ENCODE peak calls at places on chromosomes 11 and 22, in ten cellular contexts. Q is transverse colon, S is IMR-90, P is uterus, C is NB4, D is breast epithelium, U is tibial nerve, X is adrenal gland, O is A549, K is HCT116. Z is an unnamed sample.

GRCh38 chr22:29664731-29665130 is 55.1 kb upstream of the CABP7 start:
- DNase-seq in Q (no peak), S (peak; percentile 40), P (no peak), C (no peak), D (peak; percentile 26), U (no peak), X (no peak), O (no peak), K (no peak), Z (no peak)

GRCh38 chr11:100434821-100435641 is 252.1 kb upstream of the ARHGAP42 start:
- DNase-seq in Q (no peak), S (no peak), P (no peak), C (no peak), D (no peak), U (no peak), X (no peak), O (no peak), K (no peak), Z (no peak)

GRCh38 chr11:126494831-126495230 is 139.3 kb downstream of the ST3GAL4 start:
- DNase-seq in Q (no peak), S (no peak), P (no peak), C (no peak), D (no peak), U (no peak), X (no peak), O (no peak), K (no peak), Z (no peak)

GRCh38 chr11:119434531-119435330 is 11.8 kb upstream of the THY1 start:
- DNase-seq in Q (no peak), S (no peak), P (no peak), C (no peak), D (no peak), U (no peak), X (no peak), O (no peak), K (no peak), Z (no peak)

GRCh38 chr11:117259417-117259816 is 26.9 kb downstream of the RNF214 start:
- DNase-seq in Q (no peak), S (peak; percentile 79), P (no peak), C (no peak), D (no peak), U (no peak), X (no peak), O (no peak), K (no peak), Z (no peak)

GRCh38 chr11:35997908-35998307 is 54.0 kb downstream of the LDLRAD3 start:
- DNase-seq in Q (no peak), S (no peak), P (no peak), C (no peak), D (no peak), U (no peak), X (no peak), O (no peak), K (no peak), Z (no peak)

GRCh38 chr11:79971255-79971654 is 530.4 kb upstream of the TENM4 start:
- DNase-seq in Q (no peak), S (no peak), P (no peak), C (no peak), D (no peak), U (no peak), X (no peak), O (no peak), K (no peak), Z (no peak)

GRCh38 chr11:35541621-35542375 is 16.4 kb upstream of the PAMR1 start:
- DNase-seq in Q (peak; percentile 16), S (peak; percentile 93), P (peak; percentile 92), C (no peak), D (peak; percentile 61), U (peak; percentile 43), X (peak; percentile 88), O (peak; percentile 23), K (no peak), Z (no peak)

GRCh38 chr22:37633693-37634504 is 5.6 kb upstream of the SH3BP1 start:
- DNase-seq in Q (peak; percentile 84), S (peak; percentile 92), P (peak; percentile 90), C (peak; percentile 99), D (no peak), U (peak; percentile 74), X (peak; percentile 87), O (no peak), K (no peak), Z (peak; percentile 71)

GRCh38 chr22:37635157-37635556 is 4.3 kb upstream of the SH3BP1 start:
- DNase-seq in Q (no peak), S (no peak), P (no peak), C (no peak), D (no peak), U (no peak), X (no peak), O (no peak), K (no peak), Z (no peak)

GRCh38 chr22:37636186-37636948 is 3.1 kb upstream of the SH3BP1 start:
- DNase-seq in Q (peak; percentile 51), S (peak; percentile 75), P (no peak), C (peak; percentile 90), D (no peak), U (no peak), X (no peak), O (no peak), K (no peak), Z (no peak)

GRCh38 chr22:37633082-37633692 is 6.3 kb upstream of the SH3BP1 start:
- DNase-seq in Q (peak; percentile 54), S (no peak), P (no peak), C (peak; percentile 62), D (no peak), U (no peak), X (no peak), O (no peak), K (no peak), Z (no peak)

DNA sequence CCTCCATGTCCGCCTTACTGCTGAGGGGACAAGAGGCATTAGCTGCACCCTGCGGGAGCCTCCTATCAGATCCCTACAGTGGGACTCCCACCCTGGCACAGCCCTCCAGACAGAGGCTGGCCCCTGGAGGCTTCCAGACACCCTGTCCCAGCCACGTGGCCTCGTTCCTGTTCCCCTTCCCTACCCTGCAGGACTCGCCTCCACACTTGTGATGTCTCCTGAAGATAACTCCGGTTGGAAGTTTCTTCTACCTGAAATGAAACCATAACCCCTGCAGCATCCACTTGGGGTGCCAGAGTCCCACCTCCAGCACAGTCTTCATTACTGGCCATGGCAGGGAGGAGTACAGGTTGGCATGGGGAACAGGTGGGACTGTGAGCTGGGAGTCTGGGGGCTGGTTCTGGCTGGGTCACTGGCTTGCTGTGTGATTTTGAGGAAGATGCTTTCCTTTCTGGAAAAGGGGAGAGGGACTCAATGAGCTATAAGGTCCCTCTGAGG is 4.9 kb upstream of the SH3BP1 start:
- DNase-seq in Q (no peak), S (no peak), P (no peak), C (no peak), D (no peak), U (no peak), X (no peak), O (no peak), K (no peak), Z (no peak)
- TF ChIP-seq POLR2A in Q (no peak), S (no peak), P (no peak), C (no peak), D (no peak), U (no peak), X (no peak), O (no peak), K (no peak), Z (no peak)

DNA sequence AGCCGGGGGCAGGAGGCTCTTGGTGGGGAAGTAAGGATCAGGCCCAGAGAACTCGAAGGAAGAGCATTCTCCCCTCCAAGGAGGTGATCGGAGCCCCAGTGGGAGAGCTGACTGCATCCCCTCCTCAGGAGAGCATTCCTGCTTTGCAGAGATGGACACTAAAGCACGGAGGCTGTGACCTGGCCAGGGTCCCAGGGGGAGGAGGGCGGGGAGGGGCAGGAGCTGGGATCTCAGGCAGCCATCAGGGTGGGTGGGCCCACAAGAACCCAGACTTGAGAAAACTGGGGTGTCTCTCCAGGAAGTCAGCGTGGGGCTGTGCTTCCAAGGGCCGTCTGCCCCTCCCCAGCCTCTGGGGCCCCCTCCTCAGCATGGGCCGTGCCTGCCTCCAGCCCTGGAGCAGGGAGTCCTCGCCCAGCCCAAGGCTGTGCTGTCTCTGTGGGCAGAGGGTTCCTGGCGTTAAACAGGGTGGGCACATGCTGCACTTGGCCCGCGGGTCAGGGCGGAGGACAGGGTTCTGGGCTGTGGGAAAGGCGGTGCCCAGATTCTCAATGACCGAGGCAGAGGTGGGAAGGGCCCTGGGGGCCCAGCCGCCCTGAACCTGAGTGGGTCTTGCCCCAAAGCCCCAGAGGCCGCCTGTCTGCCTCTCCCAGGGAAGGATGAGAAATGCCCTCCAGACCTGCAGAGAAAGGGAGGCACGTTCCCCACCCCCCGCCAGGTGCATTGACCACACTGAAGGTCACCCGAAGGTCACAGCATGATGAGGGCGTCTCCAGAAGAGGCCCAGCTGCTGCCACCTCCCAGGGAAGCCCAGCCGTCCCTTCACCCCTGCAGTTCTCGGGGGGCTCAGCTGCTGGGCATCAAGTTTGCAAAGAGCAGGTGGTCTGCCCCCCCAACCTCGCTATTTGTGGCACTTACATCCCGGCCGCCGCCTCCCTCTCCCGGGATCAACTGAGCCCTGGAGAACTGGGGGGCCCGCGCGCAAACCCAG is 643 bp downstream of the CEND1 start:
- DNase-seq in Q (no peak), S (no peak), P (no peak), C (no peak), D (no peak), U (no peak), X (no peak), O (no peak), K (no peak), Z (no peak)
- TF ChIP-seq POLR2A in Q (no peak), S (no peak), P (no peak), C (no peak), D (no peak), U (no peak), X (no peak), O (no peak), K (no peak), Z (no peak)

GRCh38 chr11:110093407-110094297 is 460 bp downstream of the ZC3H12C start:
- DNase-seq in Q (peak; percentile 61), S (peak; percentile 51), P (peak; percentile 67), C (peak; percentile 24), D (no peak), U (peak; percentile 41), X (peak; percentile 49), O (peak; percentile 59), K (peak; percentile 15), Z (no peak)
- TF ChIP-seq POLR2A in Q (no peak), S (peak; percentile 44), P (no peak), C (no peak), D (no peak), U (no peak), X (peak; percentile 35), O (no peak), K (no peak), Z (no peak)

DNA sequence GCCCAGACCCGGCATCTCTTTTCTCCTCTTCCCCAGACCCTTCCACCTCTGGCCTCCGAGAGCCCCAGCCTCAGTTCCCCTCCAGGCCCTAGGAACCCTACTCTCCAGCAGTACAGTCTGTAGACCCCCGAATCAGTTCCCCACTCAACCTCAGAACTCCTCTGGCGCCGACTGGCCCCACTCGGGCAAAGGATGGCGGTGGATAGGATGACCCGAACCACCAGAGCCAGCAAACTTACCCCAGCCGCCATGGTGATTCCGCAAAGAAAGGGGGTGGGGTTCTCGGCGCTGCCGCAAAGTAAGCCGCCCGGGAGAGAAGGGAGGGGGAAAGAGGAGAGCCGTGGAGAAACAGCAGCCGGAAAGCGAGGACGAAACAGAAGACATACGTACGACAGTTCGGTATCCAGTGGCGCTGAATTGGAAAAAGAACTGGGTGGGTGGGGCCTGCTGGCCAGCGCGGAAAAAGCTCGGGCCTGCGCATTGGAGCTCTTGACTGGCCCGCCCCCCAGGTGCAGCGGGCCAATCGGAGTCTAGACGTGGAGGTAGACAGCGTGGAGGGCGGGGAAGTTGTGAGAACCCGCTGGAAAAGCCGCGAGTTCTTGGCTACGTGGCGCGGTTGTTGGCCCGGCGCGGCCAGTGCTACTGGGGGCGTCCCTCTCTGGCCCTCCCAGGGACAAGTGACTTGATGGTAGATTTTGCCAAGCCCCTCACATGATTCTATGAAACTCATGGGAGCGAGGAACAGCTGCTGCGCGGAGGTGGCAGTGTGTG is at the start of gene EEF1G:
- DNase-seq in Q (peak; percentile 99), S (peak; percentile 100), P (peak; percentile 99), C (peak; percentile 100), D (peak; percentile 99), U (peak; percentile 96), X (peak; percentile 100), O (peak; percentile 100), K (peak; percentile 99), Z (peak; percentile 92)
- TF ChIP-seq POLR2A in Q (peak; percentile 86), S (peak; percentile 94), P (peak; percentile 85), C (peak; percentile 88), D (peak; percentile 85), U (peak; percentile 93), X (peak; percentile 81), O (peak; percentile 86), K (peak; percentile 79), Z (peak; percentile 91)